ENCODE peak calls at places on chromosome 3, in ten cellular contexts. H, D, E, S, P, B, V, Y, M and A are unnamed samples.

GRCh38 chr3:109268181-109268580 is 48.1 kb downstream of the DPPA2 start:
- DNase-seq in H (no peak), D (no peak), E (peak; percentile 22), S (no peak), P (no peak), B (no peak), V (no peak), Y (no peak), M (no peak), A (no peak)

GRCh38 chr3:197372076-197372661 is 73.8 kb upstream of the DLG1 start:
- DNase-seq in H (no peak), D (no peak), E (peak; percentile 71), S (no peak), P (no peak), B (peak; percentile 76), V (no peak), Y (no peak), M (no peak), A (no peak)

GRCh38 chr3:157581331-157581730 is 78.1 kb upstream of the VEPH1 start:
- DNase-seq in H (no peak), D (no peak), E (no peak), S (no peak), P (no peak), B (no peak), V (no peak), Y (no peak), M (no peak), A (no peak)

GRCh38 chr3:13016083-13016725 is 57.0 kb downstream of the IQSEC1 start:
- DNase-seq in H (peak; percentile 37), D (peak; percentile 92), E (no peak), S (peak; percentile 65), P (peak; percentile 76), B (no peak), V (peak; percentile 17), Y (peak; percentile 82), M (peak; percentile 89), A (peak; percentile 92)

GRCh38 chr3:125050486-125051172 is 5.2 kb downstream of the HEG1 start:
- DNase-seq in H (no peak), D (no peak), E (no peak), S (no peak), P (no peak), B (no peak), V (no peak), Y (no peak), M (no peak), A (no peak)

GRCh38 chr3:67686067-67686466 is 31.7 kb upstream of the SUCLG2 start:
- DNase-seq in H (no peak), D (no peak), E (no peak), S (no peak), P (no peak), B (peak; percentile 4), V (no peak), Y (no peak), M (peak; percentile 19), A (peak; percentile 35)

GRCh38 chr3:76308541-76308940 is 523.2 kb upstream of the ZNF717 start:
- DNase-seq in H (no peak), D (no peak), E (no peak), S (no peak), P (no peak), B (no peak), V (no peak), Y (no peak), M (no peak), A (no peak)

GRCh38 chr3:137165117-137165806 is 207.5 kb downstream of the IL20RB start:
- DNase-seq in H (no peak), D (no peak), E (no peak), S (no peak), P (no peak), B (no peak), V (no peak), Y (no peak), M (no peak), A (no peak)

GRCh38 chr3:19688767-19689166 is 245.2 kb downstream of the EFHB start:
- DNase-seq in H (no peak), D (no peak), E (no peak), S (no peak), P (no peak), B (no peak), V (no peak), Y (no peak), M (no peak), A (peak; percentile 29)

GRCh38 chr3:55692958-55693558 is 206.0 kb upstream of the WNT5A start:
- DNase-seq in H (no peak), D (no peak), E (peak; percentile 2), S (no peak), P (no peak), B (no peak), V (no peak), Y (no peak), M (no peak), A (no peak)

GRCh38 chr3:50520849-50521248 is 17.4 kb upstream of the CACNA2D2 start:
- DNase-seq in H (no peak), D (no peak), E (no peak), S (no peak), P (no peak), B (no peak), V (no peak), Y (no peak), M (no peak), A (no peak)

GRCh38 chr3:82707035-82707434 is 945.6 kb upstream of the GBE1 start:
- DNase-seq in H (no peak), D (peak; percentile 47), E (no peak), S (no peak), P (no peak), B (no peak), V (no peak), Y (no peak), M (no peak), A (no peak)

GRCh38 chr3:48142316-48142870 is 45.8 kb downstream of the CDC25A start:
- DNase-seq in H (no peak), D (no peak), E (no peak), S (no peak), P (no peak), B (no peak), V (no peak), Y (peak; percentile 40), M (no peak), A (no peak)